ENCODE peak calls at places on chromosomes 5 and 9, in eight cellular contexts. One of them, this sample, is unnamed.

GRCh38 chr5:36442796-36443195 is 141.1 kb upstream of the RANBP3L start:
- DNase-seq in Peyer's patch: no peak
- DNase-seq in HFFc6: peak
- DNase-seq in IMR-90: peak
- DNase-seq in lower lobe of right lung: no peak
- DNase-seq in A549: no peak
- DNase-seq in GM13976: no peak
- DNase-seq in AG04450: peak
- DNase-seq in this sample: no peak

GRCh38 chr9:129458155-129458661 is 162.7 kb downstream of the C9orf50 start:
- DNase-seq in HFFc6: peak
- DNase-seq in IMR-90: no peak
- DNase-seq in Peyer's patch: peak
- DNase-seq in GM13976: peak
- DNase-seq in A549: no peak
- DNase-seq in lower lobe of right lung: peak
- DNase-seq in AG04450: no peak
- DNase-seq in this sample: no peak

GRCh38 chr5:148913985-148914421 is 87.6 kb downstream of the ADRB2 start:
- DNase-seq in AG04450: peak
- DNase-seq in A549: peak
- DNase-seq in IMR-90: peak
- DNase-seq in Peyer's patch: no peak
- DNase-seq in lower lobe of right lung: no peak
- DNase-seq in HFFc6: peak
- DNase-seq in GM13976: no peak
- DNase-seq in this sample: no peak

GRCh38 chr5:57327934-57328333 is 154.1 kb downstream of the GPBP1 start:
- DNase-seq in HFFc6: no peak
- DNase-seq in IMR-90: peak
- DNase-seq in A549: peak
- DNase-seq in AG04450: no peak
- DNase-seq in Peyer's patch: no peak
- DNase-seq in GM13976: no peak
- DNase-seq in lower lobe of right lung: no peak
- DNase-seq in this sample: no peak

GRCh38 chr9:83707518-83707767 is 315 bp downstream of the UBQLN1 start:
- DNase-seq in HFFc6: peak
- DNase-seq in AG04450: no peak
- DNase-seq in GM13976: no peak
- DNase-seq in Peyer's patch: no peak
- DNase-seq in IMR-90: no peak
- DNase-seq in A549: no peak
- DNase-seq in lower lobe of right lung: no peak
- DNase-seq in this sample: peak

GRCh38 chr5:171776747-171777419 is 8.7 kb upstream of the SMIM23 start:
- DNase-seq in IMR-90: peak
- DNase-seq in AG04450: peak
- DNase-seq in GM13976: no peak
- DNase-seq in A549: no peak
- DNase-seq in Peyer's patch: no peak
- DNase-seq in lower lobe of right lung: no peak
- DNase-seq in HFFc6: no peak
- DNase-seq in this sample: no peak

GRCh38 chr9:31135567-31135966 is 1248.9 kb upstream of the ACO1 start:
- DNase-seq in AG04450: no peak
- DNase-seq in Peyer's patch: no peak
- DNase-seq in HFFc6: no peak
- DNase-seq in GM13976: no peak
- DNase-seq in lower lobe of right lung: no peak
- DNase-seq in A549: no peak
- DNase-seq in IMR-90: no peak
- DNase-seq in this sample: no peak

GRCh38 chr5:142576804-142577203 is 109.1 kb downstream of the FGF1 start:
- DNase-seq in IMR-90: no peak
- DNase-seq in Peyer's patch: no peak
- DNase-seq in GM13976: no peak
- DNase-seq in lower lobe of right lung: no peak
- DNase-seq in A549: no peak
- DNase-seq in AG04450: no peak
- DNase-seq in HFFc6: no peak
- DNase-seq in this sample: no peak

DNA sequence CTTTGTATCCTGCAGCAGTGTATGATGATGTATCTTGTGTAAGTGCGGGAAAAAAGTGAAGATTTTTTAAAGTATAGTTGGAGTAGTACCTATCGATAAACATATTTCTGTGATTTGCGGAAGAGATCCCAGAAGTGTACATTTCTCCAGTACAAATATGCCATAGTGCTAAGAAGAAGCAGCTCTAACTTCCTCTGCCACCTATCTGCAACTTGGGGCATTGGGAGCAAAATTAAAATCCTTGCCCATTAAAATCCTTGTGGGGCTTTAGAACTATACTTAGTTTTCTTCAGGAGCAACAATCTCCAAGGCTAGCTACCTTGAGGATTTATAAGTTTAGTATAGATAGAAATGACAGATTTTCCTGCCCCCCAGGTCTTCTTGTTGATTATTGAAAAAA is 123.7 kb downstream of the VCAN start:
- DNase-seq in lower lobe of right lung: no peak
- DNase-seq in Peyer's patch: no peak
- DNase-seq in AG04450: no peak
- DNase-seq in HFFc6: no peak
- DNase-seq in IMR-90: no peak
- DNase-seq in GM13976: no peak
- DNase-seq in A549: no peak
- DNase-seq in this sample: no peak
- TF ChIP-seq CTCF in lower lobe of right lung: no peak
- TF ChIP-seq CTCF in Peyer's patch: no peak
- TF ChIP-seq CTCF in AG04450: peak
- TF ChIP-seq CTCF in HFFc6: peak
- TF ChIP-seq CTCF in IMR-90: peak
- TF ChIP-seq CTCF in GM13976: no peak
- TF ChIP-seq CTCF in A549: no peak
- TF ChIP-seq CTCF in this sample: no peak

DNA sequence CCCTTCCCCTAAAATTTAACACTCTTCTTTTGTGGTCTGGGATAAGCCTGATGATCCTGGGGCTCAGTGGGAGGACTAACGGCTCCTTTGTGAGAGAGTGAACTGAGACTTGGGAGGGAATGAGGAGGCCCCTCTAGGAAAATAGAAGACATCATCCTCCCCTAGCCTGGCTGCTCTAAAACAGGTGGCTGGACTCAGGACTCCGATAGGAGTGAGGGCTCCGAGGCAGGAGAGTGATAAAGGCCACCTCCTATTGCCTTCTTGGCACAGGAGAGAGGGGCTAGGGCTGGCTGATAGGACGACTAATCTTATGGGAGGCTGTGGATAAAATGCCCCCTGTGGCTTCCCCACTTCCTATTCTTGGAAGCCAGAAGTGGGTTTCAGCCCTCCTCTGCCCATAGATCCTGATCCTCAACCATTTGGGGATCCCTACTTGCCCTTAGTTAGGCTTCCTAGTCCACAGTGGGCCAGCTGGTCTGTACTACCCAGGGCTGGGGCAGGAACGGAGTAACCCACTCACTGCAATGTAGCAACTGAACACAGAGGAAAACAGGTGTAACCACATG is 1.4 kb downstream of the AQP3 start:
- DNase-seq in GM13976: no peak
- DNase-seq in lower lobe of right lung: no peak
- DNase-seq in Peyer's patch: peak
- DNase-seq in AG04450: no peak
- DNase-seq in IMR-90: no peak
- DNase-seq in A549: no peak
- DNase-seq in HFFc6: no peak
- DNase-seq in this sample: no peak
- TF ChIP-seq CTCF in GM13976: no peak
- TF ChIP-seq CTCF in lower lobe of right lung: no peak
- TF ChIP-seq CTCF in Peyer's patch: no peak
- TF ChIP-seq CTCF in AG04450: no peak
- TF ChIP-seq CTCF in IMR-90: no peak
- TF ChIP-seq CTCF in A549: no peak
- TF ChIP-seq CTCF in HFFc6: no peak
- TF ChIP-seq CTCF in this sample: no peak

GRCh38 chr5:160116991-160117390 is 2.3 kb downstream of the PWWP2A start:
- DNase-seq in GM13976: no peak
- DNase-seq in IMR-90: no peak
- DNase-seq in Peyer's patch: no peak
- DNase-seq in A549: no peak
- DNase-seq in HFFc6: no peak
- DNase-seq in AG04450: no peak
- DNase-seq in lower lobe of right lung: no peak
- DNase-seq in this sample: no peak

GRCh38 chr5:160118349-160119141 is 705 bp downstream of the PWWP2A start:
- DNase-seq in HFFc6: peak
- DNase-seq in Peyer's patch: peak
- DNase-seq in IMR-90: no peak
- DNase-seq in lower lobe of right lung: peak
- DNase-seq in A549: peak
- DNase-seq in AG04450: no peak
- DNase-seq in GM13976: peak
- DNase-seq in this sample: peak

GRCh38 chr5:160119905-160120266 is 636 bp upstream of the PWWP2A start:
- DNase-seq in lower lobe of right lung: no peak
- DNase-seq in Peyer's patch: no peak
- DNase-seq in A549: no peak
- DNase-seq in GM13976: no peak
- DNase-seq in HFFc6: no peak
- DNase-seq in IMR-90: no peak
- DNase-seq in AG04450: no peak
- DNase-seq in this sample: no peak

GRCh38 chr5:160119142-160119904 is at the start of gene PWWP2A:
- DNase-seq in IMR-90: peak
- DNase-seq in GM13976: peak
- DNase-seq in AG04450: peak
- DNase-seq in lower lobe of right lung: peak
- DNase-seq in Peyer's patch: peak
- DNase-seq in A549: peak
- DNase-seq in HFFc6: peak
- DNase-seq in this sample: peak
- TF ChIP-seq CTCF in IMR-90: peak
- TF ChIP-seq CTCF in GM13976: no peak
- TF ChIP-seq CTCF in AG04450: no peak
- TF ChIP-seq CTCF in lower lobe of right lung: no peak
- TF ChIP-seq CTCF in Peyer's patch: peak
- TF ChIP-seq CTCF in A549: no peak
- TF ChIP-seq CTCF in HFFc6: no peak
- TF ChIP-seq CTCF in this sample: no peak

DNA sequence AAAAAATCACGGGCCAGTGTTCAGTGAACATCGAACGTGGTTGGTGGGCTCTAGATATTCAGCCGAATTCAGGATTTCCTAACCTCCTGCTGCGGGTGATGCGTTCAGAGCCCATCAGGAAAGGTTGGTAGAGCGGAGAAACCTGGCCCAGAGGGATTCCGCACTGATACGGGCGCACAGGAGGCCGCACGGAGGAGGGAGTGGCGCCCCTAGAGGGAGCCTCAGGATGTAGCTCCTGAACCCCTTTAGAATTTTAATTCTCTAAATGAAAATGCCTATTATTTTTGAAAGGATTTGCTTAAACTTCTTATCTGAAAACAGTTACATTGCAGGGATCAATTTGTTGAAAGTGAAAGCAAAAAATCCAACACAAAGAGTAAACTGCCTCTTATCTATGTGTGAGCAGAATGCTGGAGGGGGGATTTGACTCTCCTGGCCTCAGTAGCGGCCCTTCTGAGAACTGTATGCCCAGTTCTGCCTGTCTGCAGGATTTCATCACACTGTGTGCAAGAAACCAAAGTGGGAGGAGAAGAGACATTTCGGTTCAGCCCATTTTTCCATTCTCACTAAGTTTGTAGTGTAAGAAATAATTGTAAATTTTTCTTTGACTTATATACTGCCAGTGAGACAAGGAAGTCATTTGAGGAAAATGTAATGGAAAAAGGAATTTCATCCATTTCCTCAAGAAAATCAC is 75.9 kb downstream of the TENT4A start:
- DNase-seq in HFFc6: no peak
- DNase-seq in A549: no peak
- DNase-seq in lower lobe of right lung: no peak
- DNase-seq in GM13976: no peak
- DNase-seq in IMR-90: no peak
- DNase-seq in AG04450: no peak
- DNase-seq in Peyer's patch: no peak
- DNase-seq in this sample: no peak
- TF ChIP-seq CTCF in HFFc6: peak
- TF ChIP-seq CTCF in A549: no peak
- TF ChIP-seq CTCF in lower lobe of right lung: no peak
- TF ChIP-seq CTCF in GM13976: no peak
- TF ChIP-seq CTCF in IMR-90: peak
- TF ChIP-seq CTCF in AG04450: peak
- TF ChIP-seq CTCF in Peyer's patch: no peak
- TF ChIP-seq CTCF in this sample: no peak

DNA sequence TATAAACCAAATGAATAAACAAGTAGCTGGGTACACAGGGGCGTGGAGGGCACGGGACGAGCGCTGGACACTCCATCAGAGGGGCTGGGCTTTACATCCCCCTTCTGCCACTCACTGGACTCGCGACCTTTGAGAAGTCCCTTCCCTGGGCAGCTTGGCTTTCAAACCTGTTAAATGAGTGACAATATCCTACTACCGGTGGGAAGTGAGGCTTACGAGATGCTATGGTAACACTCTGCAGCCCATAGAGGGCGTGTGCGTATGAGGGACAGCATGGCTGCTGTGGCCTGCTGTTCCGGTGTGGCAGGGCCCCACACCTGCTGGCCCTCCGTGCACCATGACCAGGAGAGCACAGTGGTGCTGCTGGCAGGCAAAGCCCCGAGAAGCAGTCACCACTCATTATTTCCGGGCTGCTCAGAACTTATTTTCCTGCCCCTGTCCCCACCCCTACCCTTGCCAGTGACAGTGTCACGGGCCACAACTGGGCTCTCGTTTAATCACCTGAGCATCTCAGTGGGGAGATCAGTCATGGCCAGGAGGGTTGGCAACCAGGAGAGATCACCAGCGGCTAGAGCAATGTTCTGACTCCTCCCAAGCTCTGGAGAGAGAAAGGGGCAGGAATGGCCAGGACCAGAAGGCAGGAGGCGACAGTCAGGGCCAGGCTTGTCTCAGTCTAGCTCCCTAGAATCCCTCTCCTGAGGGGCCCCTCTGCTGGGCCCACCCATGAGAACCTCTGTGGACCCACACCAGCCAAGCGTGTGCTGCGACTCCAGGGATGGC is 10.5 kb downstream of the CLTB start:
- DNase-seq in Peyer's patch: no peak
- DNase-seq in AG04450: no peak
- DNase-seq in GM13976: no peak
- DNase-seq in IMR-90: no peak
- DNase-seq in HFFc6: no peak
- DNase-seq in lower lobe of right lung: no peak
- DNase-seq in A549: peak
- DNase-seq in this sample: no peak
- TF ChIP-seq CTCF in Peyer's patch: peak
- TF ChIP-seq CTCF in AG04450: no peak
- TF ChIP-seq CTCF in GM13976: no peak
- TF ChIP-seq CTCF in IMR-90: no peak
- TF ChIP-seq CTCF in HFFc6: peak
- TF ChIP-seq CTCF in lower lobe of right lung: no peak
- TF ChIP-seq CTCF in A549: peak
- TF ChIP-seq CTCF in this sample: no peak

GRCh38 chr5:25006734-25007133 is 362.0 kb upstream of the CDH10 start:
- DNase-seq in A549: peak
- DNase-seq in lower lobe of right lung: no peak
- DNase-seq in Peyer's patch: no peak
- DNase-seq in GM13976: no peak
- DNase-seq in HFFc6: no peak
- DNase-seq in AG04450: no peak
- DNase-seq in IMR-90: no peak
- DNase-seq in this sample: no peak
- TF ChIP-seq CTCF in A549: peak
- TF ChIP-seq CTCF in lower lobe of right lung: no peak
- TF ChIP-seq CTCF in Peyer's patch: no peak
- TF ChIP-seq CTCF in GM13976: no peak
- TF ChIP-seq CTCF in HFFc6: no peak
- TF ChIP-seq CTCF in AG04450: no peak
- TF ChIP-seq CTCF in IMR-90: no peak
- TF ChIP-seq CTCF in this sample: no peak